ENCODE peak calls at places on chromosomes 13 and 19, in four cellular contexts. M is A673, R is cardiac muscle cell, G is thyroid gland. W is an unnamed sample.

GRCh38 chr19:53055117-53055516 is 10.6 kb downstream of the ERVV-2 start:
- DNase-seq in R (no peak), M (no peak), G (peak; percentile 31), W (peak; percentile 28)

GRCh38 chr19:9354651-9355050 is 8.2 kb upstream of the ZNF177 start:
- DNase-seq in G (no peak), R (no peak), M (no peak), W (no peak)

GRCh38 chr19:30092721-30093569 is 150.9 kb downstream of the URI1 start:
- DNase-seq in G (no peak), M (peak; percentile 31), R (no peak), W (no peak)

GRCh38 chr13:23447927-23448326 is 14.4 kb upstream of the SACS start:
- DNase-seq in M (no peak), R (peak; percentile 71), G (no peak), W (no peak)

GRCh38 chr13:47661076-47661475 is 340.0 kb downstream of the SUCLA2 start:
- DNase-seq in M (peak; percentile 7), R (peak; percentile 79), G (no peak), W (no peak)

GRCh38 chr13:24339937-24340607 is 30.7 kb downstream of the C1QTNF9 start:
- DNase-seq in R (no peak), G (no peak), M (no peak), W (no peak)

GRCh38 chr19:10603873-10604459 is 16.9 kb upstream of the AP1M2 start:
- DNase-seq in M (no peak), G (no peak), R (no peak), W (peak; percentile 42)

GRCh38 chr13:66618702-66619101 is 611.4 kb downstream of the PCDH9 start:
- DNase-seq in G (no peak), M (peak; percentile 44), R (peak; percentile 62), W (peak; percentile 45)

GRCh38 chr13:112115403-112116091 is 48.6 kb downstream of the SOX1 start:
- DNase-seq in G (no peak), R (no peak), M (no peak), W (no peak)

GRCh38 chr13:113397606-113398425 is 33.9 kb upstream of the GRTP1 start:
- DNase-seq in M (no peak), R (no peak), G (no peak), W (peak; percentile 43)

GRCh38 chr13:95367309-95367843 is 66.1 kb upstream of the ABCC4 start:
- DNase-seq in R (no peak), G (no peak), M (peak; percentile 83), W (no peak)

GRCh38 chr13:95793018-95793555 is 116.1 kb downstream of the DNAJC3 start:
- DNase-seq in G (no peak), M (no peak), R (peak; percentile 11), W (no peak)

GRCh38 chr19:49442793-49443365 is 1.6 kb upstream of the SLC17A7 start:
- DNase-seq in M (peak; percentile 96), R (peak; percentile 91), G (peak; percentile 90), W (peak; percentile 98)

GRCh38 chr13:112253631-112254030 is 122.5 kb upstream of the SPACA7 start:
- DNase-seq in R (no peak), M (no peak), G (no peak), W (no peak)

GRCh38 chr13:105846923-105847322 is 688.5 kb downstream of the EFNB2 start:
- DNase-seq in G (no peak), R (no peak), M (no peak), W (no peak)
- H3K4me1 ChIP-seq in G (peaks cover 10% of the 10 kb centered on the region), R (no peaks in the 10 kb centered on the region), M (no peaks in the 10 kb centered on the region), W (no peaks in the 10 kb centered on the region)

GRCh38 chr19:4064551-4065260 is 2.0 kb downstream of the ZBTB7A start:
- DNase-seq in M (peak; percentile 62), R (peak; percentile 43), G (peak; percentile 45), W (peak; percentile 53)

GRCh38 chr19:4065430-4066175 is 1.1 kb downstream of the ZBTB7A start:
- DNase-seq in G (peak; percentile 98), M (peak; percentile 98), R (peak; percentile 99), W (peak; percentile 98)

GRCh38 chr19:4062576-4063368 is 3.9 kb downstream of the ZBTB7A start:
- DNase-seq in R (no peak), M (no peak), G (no peak), W (no peak)

GRCh38 chr19:4063369-4064072 is 3.2 kb downstream of the ZBTB7A start:
- DNase-seq in G (no peak), M (no peak), R (no peak), W (peak; percentile 67)

DNA sequence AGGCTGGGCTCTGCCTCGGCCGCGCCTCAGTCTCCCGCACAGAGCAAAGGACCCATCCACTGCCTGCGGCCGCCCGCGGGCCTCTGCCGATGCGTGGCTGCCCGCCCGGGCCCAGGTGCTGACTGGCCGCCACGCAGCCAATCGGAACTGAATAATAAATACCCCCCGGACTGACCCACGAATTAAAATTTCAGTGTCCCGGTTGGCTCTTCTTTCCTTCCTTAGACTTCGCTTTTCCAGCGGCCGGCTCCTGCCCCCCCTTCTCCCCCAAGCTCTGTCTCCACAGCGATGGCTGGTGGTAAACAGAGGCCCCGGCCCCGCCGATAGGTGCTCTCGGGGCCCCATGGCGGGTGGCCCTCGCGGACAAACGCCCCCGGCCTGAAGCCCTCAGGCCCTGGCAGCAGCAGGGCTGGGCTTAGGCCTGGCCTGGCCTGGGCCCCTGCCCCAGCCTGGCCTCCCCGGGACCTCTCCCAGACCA is 2.6 kb downstream of the ZBTB7A start:
- DNase-seq in R (peak; percentile 44), G (peak; percentile 50), M (no peak), W (no peak)
- H3K4me1 ChIP-seq in R (peaks cover 3% of the 10 kb centered on the region), G (peaks cover 58% of the 10 kb centered on the region), M (peaks cover 11% of the 10 kb centered on the region), W (no peaks in the 10 kb centered on the region)

GRCh38 chr13:46382224-46382623 is 4.8 kb downstream of the RUBCNL start:
- DNase-seq in M (no peak), R (no peak), G (no peak), W (no peak)

GRCh38 chr13:46383383-46383782 is 3.7 kb downstream of the RUBCNL start:
- DNase-seq in M (peak; percentile 30), G (no peak), R (no peak), W (no peak)

GRCh38 chr13:46378411-46378810 is 8.6 kb downstream of the RUBCNL start:
- DNase-seq in R (no peak), M (no peak), G (no peak), W (no peak)

GRCh38 chr13:46377554-46377953 is 9.5 kb downstream of the RUBCNL start:
- DNase-seq in G (no peak), R (no peak), M (no peak), W (no peak)

DNA sequence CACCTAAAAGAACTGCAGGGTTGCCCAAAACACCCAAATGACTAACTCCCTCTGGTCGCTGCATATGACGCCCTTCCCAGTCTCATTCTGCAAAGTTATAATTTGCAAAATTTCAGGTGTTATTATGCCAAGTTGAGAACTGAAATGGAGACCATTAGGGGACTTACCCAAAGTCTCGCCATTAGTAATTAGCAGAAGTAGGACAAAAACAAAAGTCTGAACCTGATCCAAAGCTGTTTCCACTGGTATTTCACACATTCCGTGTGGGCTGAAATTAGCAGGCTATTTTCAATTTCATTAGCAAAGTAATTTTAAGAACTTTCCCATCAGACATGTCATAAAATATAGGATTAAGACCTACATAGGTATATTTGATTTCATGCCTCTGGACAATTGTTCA is 6.8 kb downstream of the RUBCNL start:
- DNase-seq in R (no peak), G (no peak), M (no peak), W (no peak)
- H3K4me1 ChIP-seq in R (no peaks in the 10 kb centered on the region), G (no peaks in the 10 kb centered on the region), M (peaks cover 29% of the 10 kb centered on the region), W (no peaks in the 10 kb centered on the region)

GRCh38 chr19:37332839-37333238 is 38.1 kb upstream of the ZNF527 start:
- DNase-seq in G (no peak), R (no peak), M (no peak), W (no peak)

GRCh38 chr19:37329686-37330085 is 41.2 kb upstream of the ZNF527 start:
- DNase-seq in R (no peak), G (no peak), M (no peak), W (peak; percentile 73)

GRCh38 chr19:37333457-37333856 is 37.4 kb upstream of the ZNF527 start:
- DNase-seq in M (peak; percentile 26), R (peak; percentile 18), G (no peak), W (peak; percentile 54)

GRCh38 chr19:37334179-37335071 is 36.5 kb upstream of the ZNF527 start:
- DNase-seq in M (peak; percentile 97), R (peak; percentile 94), G (peak; percentile 94), W (peak; percentile 98)
- H3K4me1 ChIP-seq in M (peaks cover 10% of the 10 kb centered on the region), R (peaks cover 10% of the 10 kb centered on the region), G (peaks cover 37% of the 10 kb centered on the region), W (peaks cover 2% of the 10 kb centered on the region)

DNA sequence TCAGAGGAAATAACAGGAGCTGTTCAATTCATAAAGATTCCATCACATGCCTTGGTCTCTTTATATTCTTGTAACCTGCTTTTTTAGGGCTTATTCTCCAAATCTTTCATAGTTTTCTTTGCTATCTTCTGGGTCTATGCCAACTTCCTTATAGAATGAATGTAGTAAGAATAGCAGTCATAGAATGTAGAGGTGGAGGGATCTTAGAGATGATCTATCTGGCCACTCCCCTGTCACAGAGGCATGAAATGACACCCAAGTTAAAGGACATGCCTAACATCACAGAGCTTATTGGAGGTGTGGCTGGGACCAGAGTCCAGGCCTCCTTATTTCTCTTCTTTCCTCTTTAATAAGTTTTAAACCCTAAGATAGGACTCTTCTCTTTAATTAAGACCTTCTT is 13.2 kb downstream of the LCP1 start:
- DNase-seq in M (no peak), G (no peak), R (no peak), W (no peak)
- H3K4me1 ChIP-seq in M (peaks cover 28% of the 10 kb centered on the region), G (no peaks in the 10 kb centered on the region), R (peaks cover 19% of the 10 kb centered on the region), W (peaks cover 14% of the 10 kb centered on the region)

GRCh38 chr13:110420626-110421025 is 113.5 kb downstream of the COL4A2 start:
- DNase-seq in M (no peak), G (no peak), R (no peak), W (no peak)

GRCh38 chr13:110419946-110420345 is 112.9 kb downstream of the COL4A2 start:
- DNase-seq in G (no peak), M (no peak), R (no peak), W (no peak)

GRCh38 chr13:110419391-110419791 is 112.3 kb downstream of the COL4A2 start:
- DNase-seq in G (no peak), R (no peak), M (no peak), W (no peak)

GRCh38 chr13:110417537-110417908 is 110.4 kb downstream of the COL4A2 start:
- DNase-seq in M (no peak), R (no peak), G (no peak), W (no peak)

GRCh38 chr13:110418944-110419343 is 111.9 kb downstream of the COL4A2 start:
- DNase-seq in R (no peak), M (no peak), G (no peak), W (no peak)
- H3K4me1 ChIP-seq in R (peaks cover 31% of the 10 kb centered on the region), M (no peaks in the 10 kb centered on the region), G (peaks cover 19% of the 10 kb centered on the region), W (peaks cover 6% of the 10 kb centered on the region)

GRCh38 chr19:15253076-15253475 is 20.8 kb upstream of the EPHX3 start:
- DNase-seq in M (no peak), R (no peak), G (no peak), W (no peak)
- H3K4me1 ChIP-seq in M (peaks cover 21% of the 10 kb centered on the region), R (no peaks in the 10 kb centered on the region), G (peaks cover 52% of the 10 kb centered on the region), W (no peaks in the 10 kb centered on the region)

W was measured in mesendoderm.